ENCODE peak calls at places on chromosomes 7 and 10, in five cellular contexts. T, F, I, R and K are unnamed samples.

GRCh38 chr10:77664018-77664417 is 26.4 kb upstream of the KCNMA1 start:
- DNase-seq in T (no peak), F (no peak), R (no peak), I (no peak), K (no peak)

GRCh38 chr10:61047788-61048560 is 104.0 kb upstream of the RHOBTB1 start:
- DNase-seq in I (no peak), R (no peak), T (no peak), F (no peak), K (no peak)

GRCh38 chr10:102120987-102121738 is 995 bp upstream of the LDB1 start:
- DNase-seq in T (peak), F (peak), R (peak), I (peak), K (peak)

GRCh38 chr10:124912487-124912886 is 29.4 kb upstream of the ZRANB1 start:
- DNase-seq in I (no peak), T (no peak), F (no peak), R (no peak), K (no peak)

GRCh38 chr7:123140561-123140960 is 59.2 kb downstream of the SLC13A1 start:
- DNase-seq in R (no peak), T (no peak), F (no peak), I (no peak), K (no peak)

GRCh38 chr7:98879198-98879988 is 1.1 kb downstream of the TRRAP start:
- DNase-seq in F (peak), R (peak), T (no peak), I (no peak), K (peak)

GRCh38 chr7:28355553-28356319 is 56.6 kb upstream of the CREB5 start:
- DNase-seq in T (no peak), I (no peak), R (no peak), F (no peak), K (no peak)

GRCh38 chr10:106147050-106147449 is 1017.5 kb downstream of the SORCS1 start:
- DNase-seq in I (no peak), F (no peak), R (no peak), T (no peak), K (no peak)

GRCh38 chr7:109964780-109965179 is 1126.1 kb upstream of the LRRN3 start:
- DNase-seq in F (no peak), T (no peak), I (no peak), R (no peak), K (no peak)

GRCh38 chr10:28849309-28849708 is 172.0 kb downstream of the BAMBI start:
- DNase-seq in F (no peak), R (no peak), T (no peak), I (no peak), K (no peak)

GRCh38 chr10:36534471-36535002 is 590.9 kb upstream of the ANKRD30A start:
- DNase-seq in I (no peak), F (no peak), R (no peak), T (no peak), K (no peak)

GRCh38 chr10:133080683-133081040 is 7.1 kb upstream of the ADGRA1 start:
- DNase-seq in I (no peak), R (no peak), T (no peak), F (no peak), K (no peak)

GRCh38 chr10:15352818-15353217 is 18.3 kb downstream of the FAM171A1 start:
- DNase-seq in I (no peak), T (no peak), F (no peak), R (no peak), K (no peak)

GRCh38 chr7:152158801-152159587 is 133.5 kb downstream of the GALNT11 start:
- DNase-seq in R (no peak), T (no peak), I (no peak), F (no peak), K (no peak)

GRCh38 chr10:93816123-93816747 is 58.5 kb downstream of the LGI1 start:
- DNase-seq in R (peak), F (no peak), I (peak), T (peak), K (peak)

GRCh38 chr7:152354061-152354460 is 81.7 kb downstream of the KMT2C start:
- DNase-seq in T (no peak), R (no peak), I (no peak), F (no peak), K (no peak)

GRCh38 chr10:60732240-60733188 is 45.8 kb upstream of the CDK1 start:
- DNase-seq in T (no peak), F (peak), R (peak), I (no peak), K (peak)

GRCh38 chr7:20651960-20652544 is 36.6 kb downstream of the ABCB5 start:
- DNase-seq in I (no peak), R (no peak), T (no peak), F (no peak), K (peak)

GRCh38 chr10:114272696-114273095 is 33.6 kb downstream of the VWA2 start:
- DNase-seq in T (no peak), F (no peak), I (no peak), R (no peak), K (no peak)

GRCh38 chr7:129657363-129657762 is 45.8 kb downstream of the NRF1 start:
- DNase-seq in F (no peak), I (no peak), T (no peak), R (no peak), K (no peak)

GRCh38 chr10:30435068-30435422 is 1.1 kb downstream of the MAP3K8 start:
- DNase-seq in F (no peak), T (no peak), R (peak), I (peak), K (peak)

GRCh38 chr10:124116771-124117510 is 23.5 kb upstream of the CHST15 start:
- DNase-seq in T (no peak), R (no peak), F (no peak), I (no peak), K (no peak)

GRCh38 chr10:114879541-114880158 is 58.1 kb downstream of the FHIP2A start:
- DNase-seq in I (no peak), F (no peak), T (no peak), R (no peak), K (peak)

GRCh38 chr7:140375808-140376730 is 22.3 kb downstream of the SLC37A3 start:
- DNase-seq in F (no peak), T (no peak), I (no peak), R (no peak), K (no peak)

DNA sequence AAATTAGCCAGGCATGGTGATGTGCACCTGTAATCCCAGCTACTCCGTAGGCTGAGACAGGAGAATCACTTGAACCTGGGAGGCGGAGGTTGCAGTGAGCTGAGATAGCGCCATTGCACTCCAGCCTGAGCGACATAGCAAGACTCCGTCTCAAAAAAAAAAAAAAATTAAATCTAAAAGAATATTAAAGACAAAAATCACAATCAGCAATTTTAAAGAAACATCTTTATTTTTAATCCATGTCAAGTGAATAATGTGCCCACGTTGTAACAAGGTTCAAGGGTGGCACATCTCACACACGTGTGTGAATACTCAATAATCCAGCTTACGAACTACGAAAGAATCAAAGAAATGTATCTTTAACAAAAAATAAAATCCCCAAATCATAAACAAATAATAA is 23.0 kb downstream of the SLC37A3 start:
- DNase-seq in I (no peak), F (no peak), T (no peak), R (no peak), K (no peak)
- H3K27ac ChIP-seq in I (no peak), F (no peak), T (no peak), R (no peak), K (no peak)

GRCh38 chr10:49082767-49083166 is 32.6 kb downstream of the VSTM4 start:
- DNase-seq in T (no peak), F (no peak), I (no peak), R (no peak), K (no peak)

GRCh38 chr10:49080071-49080470 is 35.3 kb downstream of the VSTM4 start:
- DNase-seq in F (no peak), R (no peak), I (no peak), T (no peak), K (peak)

GRCh38 chr10:49079499-49079898 is 35.8 kb downstream of the VSTM4 start:
- DNase-seq in R (no peak), F (no peak), I (no peak), T (no peak), K (no peak)

GRCh38 chr10:49081532-49082275 is 33.6 kb downstream of the VSTM4 start:
- DNase-seq in I (no peak), T (no peak), R (no peak), F (no peak), K (peak)

GRCh38 chr10:49080965-49081364 is 34.4 kb downstream of the VSTM4 start:
- DNase-seq in I (no peak), R (no peak), T (no peak), F (no peak), K (no peak)
- H3K27ac ChIP-seq in I (peak), R (no peak), T (no peak), F (no peak), K (no peak)

GRCh38 chr7:101959829-101960228 is 142.4 kb downstream of the CUX1 start:
- DNase-seq in F (no peak), R (no peak), I (no peak), T (no peak), K (no peak)
- H3K27ac ChIP-seq in F (no peak), R (no peak), I (no peak), T (no peak), K (no peak)

GRCh38 chr7:80869821-80870751 is 48.8 kb downstream of the SEMA3C start:
- DNase-seq in T (no peak), F (no peak), I (no peak), R (peak), K (no peak)

GRCh38 chr7:80875537-80876120 is 43.2 kb downstream of the SEMA3C start:
- DNase-seq in I (no peak), F (no peak), T (no peak), R (no peak), K (no peak)

GRCh38 chr7:80873140-80873539 is 45.7 kb downstream of the SEMA3C start:
- DNase-seq in F (no peak), T (no peak), R (no peak), I (no peak), K (no peak)

GRCh38 chr7:80869385-80869784 is 49.5 kb downstream of the SEMA3C start:
- DNase-seq in I (no peak), T (no peak), F (no peak), R (no peak), K (no peak)

DNA sequence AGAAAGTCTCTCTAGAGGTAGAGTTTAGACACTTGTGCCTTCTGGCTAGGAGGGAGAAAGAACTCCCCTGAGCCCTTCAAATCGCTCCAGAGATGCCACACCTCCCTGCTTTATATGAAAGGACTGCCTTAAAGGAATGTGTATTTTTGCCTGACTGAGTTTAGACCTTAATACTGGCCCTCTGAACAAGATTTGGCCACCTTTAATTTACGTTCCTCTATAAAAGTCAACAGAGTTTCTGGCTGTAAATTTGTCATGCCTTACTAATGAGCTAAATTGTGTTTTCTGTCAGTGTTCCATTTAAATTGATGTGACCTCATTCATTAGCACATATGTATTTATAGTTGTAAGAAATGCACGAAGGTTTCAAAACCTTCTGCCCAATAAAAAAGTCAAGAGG is 48.0 kb downstream of the SEMA3C start:
- DNase-seq in I (no peak), F (no peak), T (no peak), R (no peak), K (no peak)
- H3K27ac ChIP-seq in I (peak), F (no peak), T (no peak), R (peak), K (no peak)